ENCODE peak calls at places on chromosomes 6 and 20, in nine cellular contexts. A, K, N, X, B, Q, L, O and R are unnamed samples. For H3K9me3, the result is how much of the 10 kb centered on the place peaks cover.

GRCh38 chr20:44170796-44171410 is 16.1 kb downstream of the JPH2 start:
- DNase-seq in Q (no peak), B (no peak), N (no peak), K (no peak), O (no peak), X (no peak), L (peak), A (no peak), R (no peak)

GRCh38 chr6:158768396-158768795 is 50.8 kb downstream of the EZR start:
- DNase-seq in Q (no peak), X (no peak), K (no peak), N (peak), O (no peak), L (no peak), A (no peak), B (no peak), R (no peak)

GRCh38 chr20:14848806-14849205 is 511.4 kb upstream of the FLRT3 start:
- DNase-seq in B (no peak), K (no peak), L (no peak), X (no peak), O (no peak), A (no peak), Q (no peak), N (no peak), R (no peak)

GRCh38 chr6:128070406-128070805 is 169.5 kb upstream of the THEMIS start:
- DNase-seq in L (peak), Q (no peak), B (no peak), O (no peak), X (no peak), N (no peak), A (no peak), K (no peak), R (no peak)

GRCh38 chr6:52560462-52560861 is 16.4 kb downstream of the TRAM2 start:
- DNase-seq in N (no peak), A (no peak), O (no peak), B (no peak), L (peak), Q (no peak), K (no peak), X (no peak), R (no peak)

GRCh38 chr6:130365166-130366010 is 429 bp upstream of the TMEM200A start:
- DNase-seq in B (peak), X (peak), A (peak), Q (peak), K (peak), N (peak), O (no peak), L (peak), R (peak)

GRCh38 chr6:21392177-21392576 is 201.4 kb upstream of the SOX4 start:
- DNase-seq in B (no peak), X (no peak), A (no peak), N (no peak), Q (no peak), K (no peak), O (no peak), L (no peak), R (no peak)

GRCh38 chr6:788058-788457 is 95.1 kb upstream of the EXOC2 start:
- DNase-seq in L (no peak), N (no peak), X (no peak), Q (no peak), K (no peak), O (no peak), A (no peak), B (no peak), R (no peak)

GRCh38 chr6:435442-436307 is 44.1 kb downstream of the IRF4 start:
- DNase-seq in X (no peak), N (peak), L (peak), B (no peak), O (no peak), K (no peak), Q (no peak), A (no peak), R (no peak)

GRCh38 chr6:98716341-98716740 is 118.0 kb upstream of the POU3F2 start:
- DNase-seq in N (no peak), O (no peak), L (no peak), A (no peak), K (no peak), B (no peak), X (peak), Q (no peak), R (no peak)

GRCh38 chr6:144259988-144260387 is 25.1 kb upstream of the UTRN start:
- DNase-seq in K (no peak), Q (no peak), N (no peak), A (no peak), X (no peak), L (peak), B (no peak), O (no peak), R (no peak)

GRCh38 chr6:33430991-33431879 is 11.4 kb downstream of the SYNGAP1 start:
- DNase-seq in B (peak), Q (no peak), A (peak), K (peak), X (peak), O (peak), L (peak), N (peak), R (no peak)

GRCh38 chr20:3209023-3209945 is at the start of gene ITPA:
- DNase-seq in B (peak), A (peak), Q (peak), N (peak), O (peak), X (peak), K (peak), L (peak), R (no peak)

GRCh38 chr6:35053701-35054100 is 87.4 kb downstream of the TCP11 start:
- DNase-seq in A (peak), N (no peak), X (no peak), K (no peak), B (no peak), O (no peak), Q (no peak), L (no peak), R (no peak)

GRCh38 chr6:169861431-169862045 is 110.1 kb downstream of the ERMARD start:
- DNase-seq in O (no peak), N (no peak), L (no peak), Q (no peak), X (no peak), B (no peak), A (no peak), K (no peak), R (no peak)

GRCh38 chr20:51084598-51084997 is 61.7 kb upstream of the KCNG1 start:
- DNase-seq in O (no peak), A (no peak), X (peak), K (no peak), N (no peak), B (no peak), L (no peak), Q (no peak), R (peak)

GRCh38 chr6:766625-767024 is 73.7 kb upstream of the EXOC2 start:
- DNase-seq in K (no peak), B (no peak), Q (no peak), N (no peak), L (peak), X (no peak), A (no peak), O (no peak), R (no peak)

GRCh38 chr6:13466304-13467215 is 20.8 kb downstream of the GFOD1 start:
- DNase-seq in Q (no peak), B (no peak), L (peak), K (no peak), A (no peak), X (no peak), N (no peak), O (no peak), R (no peak)

GRCh38 chr6:156686429-156686939 is 90.7 kb upstream of the ARID1B start:
- DNase-seq in B (no peak), X (peak), A (peak), L (peak), N (no peak), Q (no peak), O (peak), K (no peak), R (no peak)

GRCh38 chr20:17500826-17501225 is 30.4 kb downstream of the BFSP1 start:
- DNase-seq in A (no peak), Q (no peak), B (no peak), L (no peak), X (no peak), O (no peak), N (no peak), K (no peak), R (no peak)

GRCh38 chr6:155040946-155041345 is 45.8 kb downstream of the TIAM2 start:
- DNase-seq in O (no peak), N (no peak), X (no peak), Q (no peak), L (no peak), A (no peak), K (no peak), B (no peak), R (no peak)

GRCh38 chr20:44632103-44632752 is 19.3 kb downstream of the ADA start:
- DNase-seq in N (no peak), L (no peak), X (no peak), K (no peak), O (no peak), B (no peak), A (no peak), Q (no peak), R (peak)

GRCh38 chr20:14512856-14513255 is 175.4 kb upstream of the FLRT3 start:
- DNase-seq in Q (no peak), X (no peak), O (no peak), B (no peak), K (no peak), A (no peak), L (no peak), N (no peak), R (no peak)

GRCh38 chr20:58596244-58597010 is 54.7 kb upstream of the STX16 start:
- DNase-seq in L (peak), A (no peak), K (no peak), O (no peak), B (no peak), N (no peak), Q (no peak), X (no peak), R (no peak)

GRCh38 chr6:123393333-123393732 is 243.4 kb downstream of the TRDN start:
- DNase-seq in K (no peak), A (no peak), L (peak), X (no peak), B (no peak), N (no peak), O (no peak), Q (no peak), R (no peak)

GRCh38 chr6:169899481-169900145 is 148.2 kb downstream of the ERMARD start:
- DNase-seq in O (no peak), X (no peak), B (no peak), L (no peak), N (no peak), K (no peak), Q (no peak), A (no peak), R (peak)

GRCh38 chr20:48703107-48703506 is 124.7 kb downstream of the PREX1 start:
- DNase-seq in O (no peak), X (no peak), A (peak), L (no peak), Q (peak), N (no peak), K (peak), B (no peak), R (peak)

GRCh38 chr6:12012566-12013367 is 655 bp downstream of the HIVEP1 start:
- DNase-seq in L (peak), Q (peak), B (peak), K (peak), A (peak), X (peak), O (peak), N (peak), R (peak)

GRCh38 chr6:133802861-133803260 is 86.1 kb upstream of the TCF21 start:
- DNase-seq in X (no peak), K (no peak), Q (no peak), L (peak), N (no peak), A (no peak), O (no peak), B (no peak), R (no peak)

GRCh38 chr20:36465109-36466080 is 75.9 kb upstream of the MYL9 start:
- DNase-seq in B (peak), L (peak), A (peak), Q (no peak), K (peak), X (peak), N (no peak), O (no peak), R (peak)

GRCh38 chr6:167501831-167502385 is 177.0 kb downstream of the TTLL2 start:
- DNase-seq in X (peak), B (no peak), A (no peak), O (peak), N (no peak), Q (no peak), L (no peak), K (peak), R (no peak)

GRCh38 chr20:986733-987355 is 15.3 kb downstream of the RSPO4 start:
- DNase-seq in O (no peak), A (no peak), N (no peak), L (peak), X (no peak), B (no peak), K (peak), Q (no peak), R (no peak)

GRCh38 chr6:41497573-41497972 is 48.6 kb upstream of the FOXP4 start:
- DNase-seq in X (no peak), L (no peak), N (no peak), A (no peak), O (no peak), Q (no peak), K (no peak), B (no peak), R (no peak)
- H3K4me3 ChIP-seq in X (no peak), L (no peak), N (no peak), A (no peak), O (no peak), Q (no peak), K (no peak), B (no peak), R (no peak)

GRCh38 chr6:42199106-42199981 is 4.6 kb upstream of the GUCA1B start:
- DNase-seq in N (no peak), L (peak), K (no peak), B (no peak), O (peak), Q (no peak), A (no peak), X (no peak), R (no peak)
- H3K27ac ChIP-seq in N (no peak), L (peak), K (no peak), B (no peak), O (no peak), Q (no peak), A (no peak), X (no peak), R (peak)

DNA sequence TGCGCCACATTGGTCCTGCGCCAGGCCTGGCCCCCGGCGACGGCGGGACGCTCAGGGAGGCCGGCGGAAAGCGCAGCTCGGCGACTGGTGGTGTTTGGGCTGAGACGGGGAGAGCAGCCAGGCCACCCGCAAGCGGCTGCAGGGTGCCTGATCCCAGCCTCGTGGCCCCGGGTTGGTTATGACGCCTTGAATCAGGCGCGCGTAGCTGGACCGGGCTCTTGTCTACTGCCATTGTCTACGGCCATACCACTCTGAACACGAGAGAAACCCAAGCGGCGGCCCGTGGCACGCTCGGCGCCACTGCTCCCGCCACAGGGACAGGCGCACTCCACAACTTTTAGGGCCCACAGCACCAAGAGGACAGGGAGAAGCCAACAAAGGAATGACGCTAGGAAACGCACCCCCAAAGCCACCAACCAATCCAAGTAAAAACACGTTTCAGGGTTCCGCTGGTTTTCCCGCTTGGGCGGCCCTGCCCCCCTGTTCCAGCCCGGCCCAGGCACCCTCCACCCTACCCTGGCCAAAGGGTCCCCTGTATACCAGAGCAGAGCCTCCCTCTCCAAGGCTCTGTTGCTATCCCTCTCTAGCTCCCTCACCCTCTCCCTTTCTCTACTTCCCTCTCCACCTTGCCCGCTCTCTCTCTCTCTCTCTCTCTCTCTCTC is 1849.3 kb upstream of the DEFB115 start:
- DNase-seq in X (no peak), B (no peak), N (peak), A (no peak), O (no peak), K (peak), Q (no peak), L (no peak), R (no peak)
- H3K9me3 ChIP-seq in X (under half), B (under half), N (under half), A (under half), O (under half), K (under half), Q (under half), L (under half), R (under half)

DNA sequence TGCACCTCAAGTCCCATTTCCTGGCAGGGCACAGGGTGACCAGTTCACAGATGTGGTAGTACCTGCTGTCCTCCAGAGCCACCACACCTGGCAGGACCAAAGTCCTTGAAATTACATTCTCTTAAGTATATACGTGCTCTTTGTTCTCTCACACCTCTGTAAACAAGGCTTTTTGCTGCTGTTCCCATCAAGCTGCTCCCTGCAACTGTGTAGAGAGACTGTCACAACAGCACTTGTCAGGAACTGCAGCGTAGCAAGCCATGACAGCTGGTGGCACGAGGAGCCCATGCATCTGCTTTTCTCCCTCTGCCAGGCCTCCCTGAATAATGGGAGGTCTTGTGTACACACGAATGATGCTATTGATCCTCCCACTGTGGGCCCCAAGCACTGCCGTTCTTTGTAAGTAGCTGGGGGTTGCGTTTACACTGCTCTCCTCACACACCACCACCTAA is 431.8 kb downstream of the CD83 start:
- DNase-seq in O (peak), A (no peak), L (no peak), B (no peak), N (no peak), X (peak), K (no peak), Q (no peak), R (no peak)
- H3K4me3 ChIP-seq in O (peak), A (no peak), L (no peak), B (no peak), N (no peak), X (no peak), K (no peak), Q (no peak), R (no peak)

GRCh38 chr6:143034689-143035334 is 25.9 kb upstream of the AIG1 start:
- DNase-seq in O (no peak), Q (peak), K (no peak), X (no peak), B (no peak), A (no peak), N (no peak), L (no peak), R (no peak)
- H3K27ac ChIP-seq in O (no peak), Q (no peak), K (no peak), X (no peak), B (no peak), A (no peak), N (no peak), L (no peak), R (no peak)

GRCh38 chr20:56003966-56004365 is 1.4 kb downstream of the CBLN4 start:
- DNase-seq in Q (peak), N (no peak), O (no peak), A (no peak), K (no peak), B (no peak), X (peak), L (peak), R (peak)
- H3K9me3 ChIP-seq in Q (under half), N (under half), O (under half), A (under half), K (under half), B (under half), X (under half), L (under half), R (under half)

GRCh38 chr20:46010491-46011405 is 2.0 kb downstream of the MMP9 start:
- DNase-seq in N (peak), B (peak), A (no peak), O (no peak), K (no peak), L (peak), Q (peak), X (peak), R (peak)
- H3K4me3 ChIP-seq in N (peak), B (peak), A (no peak), O (no peak), K (no peak), L (no peak), Q (peak), X (no peak), R (no peak)

DNA sequence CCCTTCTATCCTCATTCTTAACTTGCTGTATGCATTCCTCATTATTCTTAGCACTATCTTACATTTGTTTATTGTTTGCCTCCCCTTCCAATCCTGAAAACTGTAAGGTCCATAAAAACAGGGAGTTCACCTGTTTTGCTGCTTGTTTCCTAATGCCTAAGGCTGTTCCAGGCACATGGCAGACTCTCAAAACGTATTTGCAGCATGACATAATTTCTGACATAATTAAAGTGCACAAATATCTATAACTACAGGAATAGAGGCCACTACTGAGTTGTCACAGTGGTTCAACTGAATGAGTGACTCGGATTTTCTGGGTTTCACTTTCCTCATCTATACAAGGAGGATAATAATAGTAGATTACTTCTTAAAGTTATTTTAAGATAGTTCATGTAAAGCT is 83.0 kb downstream of the HFE start:
- DNase-seq in B (no peak), K (no peak), Q (no peak), A (no peak), X (no peak), O (peak), L (peak), N (no peak), R (no peak)
- H3K27ac ChIP-seq in B (peak), K (peak), Q (no peak), A (no peak), X (no peak), O (peak), L (no peak), N (no peak), R (peak)

GRCh38 chr20:56094228-56094627 is 88.9 kb upstream of the CBLN4 start:
- DNase-seq in Q (no peak), L (no peak), B (no peak), N (no peak), X (no peak), K (no peak), A (no peak), O (no peak), R (no peak)
- H3K9me3 ChIP-seq in Q (under half), L (under half), B (under half), N (under half), X (under half), K (under half), A (under half), O (under half), R (under half)